ENCODE peak calls at places on chromosomes 11 and 22, in seven cellular contexts. N is HCT116, J is K562, C is A549, M is GM23338, E is SK-N-SH, D is HepG2. B is an unnamed sample.

GRCh38 chr22:43100223-43100622 is 10.3 kb upstream of the BIK start:
- DNase-seq in J (peak), N (no peak), C (no peak), D (peak), M (no peak), E (no peak), B (no peak)

GRCh38 chr22:32879550-32879949 is 78.0 kb downstream of the TIMP3 start:
- DNase-seq in M (no peak), J (no peak), C (no peak), N (no peak), D (no peak), E (no peak), B (no peak)

GRCh38 chr11:106233191-106233590 is 155.7 kb downstream of the AASDHPPT start:
- DNase-seq in C (no peak), M (no peak), J (no peak), E (no peak), N (no peak), D (no peak), B (no peak)

GRCh38 chr11:87352759-87353707 is 315.3 kb downstream of the TMEM135 start:
- DNase-seq in N (peak), E (peak), D (peak), C (peak), J (peak), M (peak), B (peak)

GRCh38 chr11:61737131-61737530 is 15.3 kb upstream of the MYRF start:
- DNase-seq in J (peak), N (no peak), M (peak), E (no peak), D (no peak), C (no peak), B (no peak)

GRCh38 chr11:36186340-36186739 is 102.9 kb downstream of the COMMD9 start:
- DNase-seq in N (no peak), J (no peak), E (no peak), C (no peak), D (no peak), M (no peak), B (no peak)

GRCh38 chr22:32206774-32207758 is 2.2 kb upstream of the RFPL2 start:
- DNase-seq in M (peak), E (peak), C (peak), D (peak), N (peak), J (no peak), B (peak)

GRCh38 chr11:134033276-134033675 is 35.6 kb upstream of the JAM3 start:
- DNase-seq in N (no peak), E (no peak), M (no peak), J (no peak), C (no peak), D (no peak), B (no peak)

GRCh38 chr22:31790240-31790639 is 36.4 kb downstream of the DEPDC5 start:
- DNase-seq in N (no peak), E (no peak), J (no peak), M (no peak), C (no peak), D (no peak), B (no peak)

GRCh38 chr11:65382036-65382803 is at the start of gene SLC25A45:
- DNase-seq in E (peak), J (peak), C (peak), M (peak), D (peak), N (peak), B (peak)

GRCh38 chr11:105786766-105787165 is 176.9 kb downstream of the GRIA4 start:
- DNase-seq in E (no peak), C (no peak), N (no peak), M (peak), J (no peak), D (no peak), B (no peak)

GRCh38 chr11:19577849-19578619 is 134.6 kb upstream of the NAV2 start:
- DNase-seq in J (no peak), C (no peak), D (no peak), N (no peak), M (no peak), E (peak), B (no peak)

GRCh38 chr11:35415488-35415887 is 3.9 kb downstream of the SLC1A2 start:
- DNase-seq in C (no peak), D (no peak), M (no peak), N (no peak), E (no peak), J (no peak), B (no peak)

DNA sequence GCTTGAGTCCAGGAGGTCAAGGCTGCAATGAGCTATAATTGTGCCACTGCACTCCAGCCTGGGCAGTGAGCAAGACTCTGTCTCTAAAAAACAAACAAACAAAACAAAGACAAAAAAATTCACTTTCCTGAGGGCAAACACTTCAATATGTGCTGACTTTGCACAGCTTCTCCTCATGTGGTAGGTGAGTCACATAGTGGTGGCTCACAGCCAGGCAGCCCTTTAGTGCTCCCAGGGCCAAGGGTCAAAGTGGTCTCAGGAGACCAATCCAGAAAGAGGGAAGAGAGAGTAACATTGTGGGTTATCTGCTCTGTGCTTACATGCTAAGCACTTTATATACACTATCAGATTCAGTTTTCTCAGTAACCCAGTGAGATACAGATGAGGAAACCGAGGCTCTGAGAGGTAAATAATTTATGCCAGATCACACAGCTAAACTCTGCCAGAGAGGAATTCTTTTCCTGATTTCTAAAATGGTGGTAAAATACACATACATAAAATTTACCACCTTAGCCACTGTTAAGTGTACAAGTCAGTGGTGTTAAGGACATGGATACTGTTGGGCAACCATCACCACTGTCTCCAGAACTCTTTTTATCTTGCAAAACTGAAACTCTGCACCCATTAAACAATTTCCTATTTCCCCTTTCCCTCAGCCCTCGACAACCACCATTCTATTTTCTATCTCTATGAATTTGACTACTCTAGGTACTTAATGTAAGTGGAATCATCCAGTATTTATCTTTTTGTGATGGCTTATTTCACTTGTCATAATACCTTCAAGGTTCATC is 231.7 kb upstream of the NARS2 start:
- DNase-seq in J (no peak), D (no peak), C (no peak), N (no peak), M (no peak), E (no peak), B (peak)
- TF ChIP-seq REST in J (no peak), D (no peak), C (no peak), N (no peak), M (no peak), E (no peak), B (no peak)

GRCh38 chr11:96173424-96173823 is 169.6 kb downstream of the MAML2 start:
- DNase-seq in D (no peak), E (no peak), C (no peak), N (no peak), J (no peak), M (no peak), B (peak)

GRCh38 chr11:96167787-96168186 is 175.2 kb downstream of the MAML2 start:
- DNase-seq in J (no peak), C (no peak), E (no peak), N (no peak), D (no peak), M (no peak), B (no peak)

GRCh38 chr11:96167233-96167632 is 175.8 kb downstream of the MAML2 start:
- DNase-seq in C (no peak), D (no peak), E (no peak), J (no peak), M (no peak), N (no peak), B (no peak)

GRCh38 chr11:96168623-96169022 is 174.4 kb downstream of the MAML2 start:
- DNase-seq in N (no peak), C (peak), M (no peak), D (no peak), E (no peak), J (no peak), B (peak)

DNA sequence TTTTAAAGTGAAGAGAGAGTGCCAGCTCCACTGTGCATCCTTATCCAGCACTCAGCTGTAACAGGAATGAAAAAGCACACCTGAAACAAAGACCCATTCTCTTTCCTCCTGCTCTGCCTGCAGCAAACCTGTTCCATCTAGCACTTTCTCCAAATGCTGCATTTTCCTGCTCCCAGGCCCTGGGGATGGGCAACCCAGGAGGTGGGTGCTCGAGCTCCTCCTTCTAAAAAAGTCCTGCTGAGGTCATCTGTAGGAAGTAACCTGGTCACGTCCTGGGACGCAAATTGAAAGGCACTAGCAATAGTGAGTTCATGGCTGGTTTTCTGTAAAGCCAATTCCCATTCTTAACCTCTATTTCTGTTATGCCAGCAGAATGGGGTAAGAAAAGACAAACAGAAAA is 173.7 kb downstream of the MAML2 start:
- DNase-seq in E (no peak), N (no peak), J (no peak), C (no peak), D (no peak), M (no peak), B (no peak)
- H3K27ac ChIP-seq in E (no peak), N (no peak), J (no peak), C (peak), D (no peak), M (no peak), B (no peak)

GRCh38 chr22:19912236-19912999 is 29.2 kb upstream of the COMT start:
- DNase-seq in M (peak), E (no peak), D (no peak), C (no peak), N (no peak), J (peak), B (no peak)
- TF ChIP-seq REST in M (no peak), E (no peak), D (no peak), C (no peak), N (no peak), J (no peak), B (no peak)

GRCh38 chr11:127789887-127790286 is 789.3 kb upstream of the KIRREL3 start:
- DNase-seq in J (no peak), M (peak), C (no peak), D (no peak), N (no peak), E (peak), B (no peak)
- H3K27ac ChIP-seq in J (no peak), M (no peak), C (no peak), D (no peak), N (no peak), E (no peak), B (no peak)

GRCh38 chr11:72227316-72228228 is 3.0 kb downstream of the INPPL1 start:
- DNase-seq in D (no peak), J (no peak), M (no peak), C (no peak), N (no peak), E (no peak), B (no peak)
- TF ChIP-seq REST in D (no peak), J (no peak), M (no peak), C (no peak), N (no peak), E (no peak), B (no peak)

GRCh38 chr11:94218372-94218771 is 86.0 kb upstream of the IZUMO1R start:
- DNase-seq in N (no peak), E (no peak), M (no peak), C (no peak), D (no peak), J (no peak), B (no peak)

GRCh38 chr11:94212898-94213297 is 84.3 kb downstream of the PANX1 start:
- DNase-seq in E (no peak), N (no peak), J (no peak), D (no peak), M (no peak), C (no peak), B (no peak)

GRCh38 chr11:94219771-94220170 is 84.6 kb upstream of the IZUMO1R start:
- DNase-seq in M (peak), E (no peak), N (no peak), C (no peak), D (no peak), J (no peak), B (no peak)

GRCh38 chr11:94217705-94218104 is 86.7 kb upstream of the IZUMO1R start:
- DNase-seq in N (no peak), C (no peak), J (no peak), M (no peak), D (no peak), E (no peak), B (no peak)
- H3K27ac ChIP-seq in N (no peak), C (no peak), J (no peak), M (no peak), D (no peak), E (no peak), B (no peak)

DNA sequence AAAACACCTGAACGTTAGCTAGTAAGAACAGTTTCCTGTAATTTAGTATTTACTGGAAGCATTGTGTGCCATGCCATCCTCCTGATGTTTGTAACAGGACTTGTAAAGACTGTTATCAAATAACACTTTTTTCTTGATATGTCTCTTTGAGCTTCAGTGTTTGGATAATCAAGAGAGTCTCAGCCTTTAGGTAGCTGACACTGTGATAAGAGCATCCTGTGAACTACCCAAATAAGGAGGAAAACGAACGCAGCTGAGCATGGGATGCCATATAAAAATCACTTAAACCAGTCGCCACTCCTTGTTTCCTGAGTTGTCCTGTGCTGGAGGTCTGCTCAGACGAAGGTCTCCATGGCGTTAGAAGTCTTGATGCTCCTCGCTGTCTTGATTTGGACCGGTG is at the start of gene OOSP2:
- DNase-seq in C (no peak), D (no peak), J (no peak), E (no peak), N (no peak), M (no peak), B (no peak)
- TF ChIP-seq REST in C (no peak), D (no peak), J (no peak), E (no peak), N (no peak), M (no peak), B (no peak)

DNA sequence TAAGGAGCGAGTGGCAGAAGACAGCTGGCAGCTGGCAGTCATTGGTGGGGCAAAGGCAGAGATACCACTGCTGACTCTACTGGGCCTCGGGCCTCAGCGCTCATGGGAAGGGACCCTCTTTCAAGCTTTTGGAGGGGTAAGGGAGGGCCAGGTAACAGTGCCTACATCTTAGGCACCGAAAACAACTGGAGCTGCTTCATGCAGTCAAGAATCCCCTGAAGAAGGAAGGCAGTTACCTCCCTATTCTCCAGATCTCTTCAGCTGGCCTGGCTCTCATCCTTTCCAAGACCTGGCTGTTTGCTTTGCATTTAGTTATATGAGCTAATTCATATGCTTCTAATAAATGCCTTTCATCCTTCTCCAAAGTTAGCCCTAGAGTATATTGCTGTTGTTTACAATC is 15.8 kb upstream of the ZNF74 start:
- DNase-seq in D (no peak), E (no peak), M (no peak), C (no peak), N (no peak), J (peak), B (no peak)
- H3K27ac ChIP-seq in D (no peak), E (no peak), M (no peak), C (no peak), N (no peak), J (no peak), B (no peak)